ENCODE peak calls at places on chromosomes 13 and 19, in nine cellular contexts. G, Y, A, K, X, O, D, W and M are unnamed samples.

GRCh38 chr13:87120476-87120875 is 550.7 kb upstream of the SLITRK5 start:
- DNase-seq in K (no peak), W (no peak), G (no peak), D (no peak), Y (no peak), A (no peak), O (no peak), X (no peak), M (no peak)

GRCh38 chr13:41905600-41906254 is 55.2 kb downstream of the VWA8 start:
- DNase-seq in A (no peak), K (peak; percentile 75), O (peak; percentile 28), W (peak; percentile 37), D (peak; percentile 66), X (peak; percentile 26), Y (no peak), G (no peak), M (peak; percentile 21)

GRCh38 chr13:85665286-85665685 is 133.9 kb downstream of the SLITRK6 start:
- DNase-seq in A (no peak), Y (no peak), D (no peak), W (peak; percentile 22), K (no peak), X (no peak), O (no peak), G (no peak), M (no peak)

GRCh38 chr19:48639483-48640375 is 2.5 kb upstream of the DBP start:
- DNase-seq in D (no peak), X (no peak), G (no peak), A (peak; percentile 41), Y (no peak), K (no peak), O (no peak), W (no peak), M (no peak)

GRCh38 chr13:21453352-21454089 is 5.6 kb downstream of the ZDHHC20 start:
- DNase-seq in Y (no peak), K (no peak), D (no peak), X (no peak), O (no peak), W (no peak), A (no peak), G (no peak), M (no peak)

GRCh38 chr13:111076156-111077013 is 38.7 kb upstream of the ARHGEF7 start:
- DNase-seq in W (no peak), X (no peak), G (no peak), K (no peak), D (no peak), Y (no peak), A (no peak), O (no peak), M (no peak)

GRCh38 chr13:100518394-100519062 is 70.1 kb downstream of the GGACT start:
- DNase-seq in O (no peak), X (no peak), D (no peak), K (no peak), A (no peak), W (no peak), Y (no peak), G (no peak), M (no peak)

GRCh38 chr19:39154626-39155100 is 29.1 kb downstream of the PAK4 start:
- DNase-seq in D (peak; percentile 72), X (peak; percentile 87), K (no peak), W (no peak), O (no peak), Y (no peak), A (peak; percentile 83), G (no peak), M (no peak)

GRCh38 chr13:113548171-113548641 is 36.3 kb upstream of the TFDP1 start:
- DNase-seq in D (no peak), W (no peak), O (no peak), A (peak; percentile 22), X (no peak), Y (no peak), K (no peak), G (no peak), M (peak; percentile 90)

GRCh38 chr13:110950356-110950755 is 35.5 kb upstream of the ANKRD10 start:
- DNase-seq in G (no peak), A (no peak), Y (no peak), W (no peak), X (no peak), D (no peak), O (no peak), K (no peak), M (no peak)

GRCh38 chr19:58229255-58229639 is 533 bp downstream of the ZNF544 start:
- DNase-seq in X (peak; percentile 84), D (peak; percentile 54), Y (no peak), W (no peak), O (peak; percentile 54), K (peak; percentile 8), A (no peak), G (no peak), M (peak; percentile 12)